ENCODE peak calls at places on chromosomes 6 and 20, in ten cellular contexts. F is T-cell; I is T follicular helper cell; H is LoVo; B is hepatic stellate cell; Z is fibroblast of mammary gland; R is HCEC 1CT; N is stimulated activated naive B cell treated with anti-CD40 and anti-IgM and Interleukin-4, amounts not matched to agents 10 μg/mL and 1 μg/mL and 100 μg/mL, for 72 hours; C is CD8-positive, alpha-beta memory T cell; A is NAMALWA. Y is an unnamed sample.

GRCh38 chr20:35463455-35464300 is 8.3 kb downstream of the CEP250 start:
- DNase-seq in R (peak), Z (peak), I (peak), F (no peak), N (peak), A (peak), C (peak), H (peak), B (peak), Y (peak)

GRCh38 chr6:149831380-149831820 is 32.8 kb downstream of the LRP11 start:
- DNase-seq in N (no peak), A (no peak), H (no peak), B (no peak), Z (no peak), I (no peak), R (no peak), F (no peak), C (no peak), Y (no peak)

GRCh38 chr6:62775427-62776022 is 435.7 kb upstream of the FKBP1C start:
- DNase-seq in I (no peak), A (peak), B (no peak), C (no peak), R (peak), Z (peak), H (peak), F (no peak), N (no peak), Y (no peak)

GRCh38 chr20:10671221-10671849 is 2.5 kb downstream of the JAG1 start:
- DNase-seq in I (no peak), H (peak), A (peak), R (peak), Z (peak), C (no peak), F (no peak), B (peak), N (peak), Y (no peak)

GRCh38 chr6:169289671-169290408 is 36.2 kb upstream of the THBS2 start:
- DNase-seq in I (no peak), Z (peak), R (no peak), F (no peak), C (no peak), N (no peak), A (no peak), B (no peak), H (no peak), Y (no peak)

GRCh38 chr6:66421570-66421969 is 714.5 kb upstream of the EYS start:
- DNase-seq in F (no peak), B (no peak), Z (no peak), A (peak), I (no peak), C (no peak), H (peak), R (no peak), N (no peak), Y (no peak)

GRCh38 chr20:17636523-17637412 is 45.3 kb downstream of the RRBP1 start:
- DNase-seq in I (no peak), B (no peak), A (no peak), F (no peak), N (no peak), Z (peak), C (no peak), H (no peak), R (no peak), Y (no peak)

GRCh38 chr6:36703081-36703606 is 5.5 kb downstream of the RAB44 start:
- DNase-seq in R (no peak), B (no peak), N (no peak), A (no peak), Z (no peak), C (no peak), H (no peak), F (no peak), I (no peak), Y (no peak)

GRCh38 chr20:38804682-38805501 is 605 bp upstream of the PPP1R16B start:
- DNase-seq in C (peak), I (peak), Z (no peak), H (no peak), A (peak), B (no peak), R (no peak), F (peak), N (peak), Y (peak)

GRCh38 chr6:127481628-127482027 is 22.4 kb upstream of the KIAA0408 start:
- DNase-seq in H (peak), C (no peak), F (no peak), N (no peak), A (no peak), Z (peak), R (peak), I (no peak), B (no peak), Y (no peak)

GRCh38 chr6:87066449-87067288 is 28.2 kb downstream of the CGA start:
- DNase-seq in F (no peak), C (no peak), R (peak), B (peak), A (peak), N (no peak), H (peak), I (peak), Z (peak), Y (no peak)

GRCh38 chr6:9851541-9852380 is 563.1 kb downstream of the TFAP2A start:
- DNase-seq in Z (no peak), F (no peak), C (no peak), R (peak), N (no peak), A (no peak), H (no peak), I (no peak), B (no peak), Y (no peak)

GRCh38 chr20:40081653-40082052 is 607.4 kb downstream of the MAFB start:
- DNase-seq in I (no peak), R (no peak), B (no peak), A (no peak), C (no peak), Z (no peak), N (no peak), H (no peak), F (no peak), Y (no peak)

GRCh38 chr20:23116301-23117089 is 30.4 kb upstream of the CD93 start:
- DNase-seq in I (no peak), R (peak), F (no peak), N (no peak), C (no peak), B (peak), Z (peak), H (no peak), A (peak), Y (peak)

GRCh38 chr6:121522265-121522664 is 86.8 kb downstream of the GJA1 start:
- DNase-seq in F (no peak), B (peak), Z (peak), C (no peak), I (no peak), R (peak), N (no peak), A (no peak), H (no peak), Y (no peak)